ENCODE peak calls at places on chromosomes 13 and 19, in six cellular contexts. One of them, this sample, is unnamed.

GRCh38 chr13:38641164-38641948 is 45.5 kb upstream of the FREM2 start:
- DNase-seq in mesendoderm: no peak
- DNase-seq in endodermal cell: no peak
- DNase-seq in IMR-90: no peak
- DNase-seq in colonic mucosa: no peak
- DNase-seq in adipocyte: peak
- DNase-seq in this sample: no peak

GRCh38 chr19:39943586-39943985 is 9.2 kb upstream of the FCGBP start:
- DNase-seq in colonic mucosa: no peak
- DNase-seq in IMR-90: no peak
- DNase-seq in endodermal cell: no peak
- DNase-seq in adipocyte: no peak
- DNase-seq in mesendoderm: no peak
- DNase-seq in this sample: no peak

GRCh38 chr19:53824134-53824611 is at the start of gene NLRP12:
- DNase-seq in IMR-90: no peak
- DNase-seq in endodermal cell: no peak
- DNase-seq in colonic mucosa: no peak
- DNase-seq in adipocyte: no peak
- DNase-seq in mesendoderm: peak
- DNase-seq in this sample: no peak

GRCh38 chr13:93108111-93108581 is 118.5 kb upstream of the GPC6 start:
- DNase-seq in endodermal cell: no peak
- DNase-seq in adipocyte: no peak
- DNase-seq in IMR-90: no peak
- DNase-seq in mesendoderm: no peak
- DNase-seq in colonic mucosa: no peak
- DNase-seq in this sample: no peak

GRCh38 chr19:35224681-35225604 is 3.6 kb downstream of the FAM187B start:
- DNase-seq in adipocyte: no peak
- DNase-seq in colonic mucosa: peak
- DNase-seq in endodermal cell: peak
- DNase-seq in IMR-90: no peak
- DNase-seq in mesendoderm: no peak
- DNase-seq in this sample: no peak

GRCh38 chr13:102591988-102592781 is 4.6 kb upstream of the TPP2 start:
- DNase-seq in adipocyte: peak
- DNase-seq in mesendoderm: peak
- DNase-seq in endodermal cell: peak
- DNase-seq in IMR-90: peak
- DNase-seq in colonic mucosa: peak
- DNase-seq in this sample: peak

GRCh38 chr19:30630289-30631034 is 258.3 kb downstream of the ZNF536 start:
- DNase-seq in adipocyte: no peak
- DNase-seq in endodermal cell: no peak
- DNase-seq in colonic mucosa: no peak
- DNase-seq in mesendoderm: no peak
- DNase-seq in IMR-90: no peak
- DNase-seq in this sample: no peak

GRCh38 chr13:87669379-87669978 is 1.7 kb upstream of the SLITRK5 start:
- DNase-seq in adipocyte: peak
- DNase-seq in endodermal cell: peak
- DNase-seq in mesendoderm: peak
- DNase-seq in colonic mucosa: no peak
- DNase-seq in IMR-90: peak
- DNase-seq in this sample: no peak

GRCh38 chr19:6374711-6375410 is 872 bp downstream of the PSPN start:
- DNase-seq in adipocyte: no peak
- DNase-seq in endodermal cell: no peak
- DNase-seq in colonic mucosa: no peak
- DNase-seq in IMR-90: no peak
- DNase-seq in mesendoderm: no peak
- DNase-seq in this sample: no peak

GRCh38 chr13:87153371-87153770 is 517.8 kb upstream of the SLITRK5 start:
- DNase-seq in mesendoderm: no peak
- DNase-seq in colonic mucosa: no peak
- DNase-seq in adipocyte: no peak
- DNase-seq in IMR-90: no peak
- DNase-seq in endodermal cell: no peak
- DNase-seq in this sample: no peak

GRCh38 chr19:49214701-49215100 is 57.1 kb downstream of the TRPM4 start:
- DNase-seq in endodermal cell: no peak
- DNase-seq in adipocyte: no peak
- DNase-seq in mesendoderm: no peak
- DNase-seq in IMR-90: no peak
- DNase-seq in colonic mucosa: no peak
- DNase-seq in this sample: no peak

GRCh38 chr13:30748717-30749116 is 13.4 kb downstream of the ALOX5AP start:
- DNase-seq in IMR-90: no peak
- DNase-seq in adipocyte: no peak
- DNase-seq in endodermal cell: no peak
- DNase-seq in mesendoderm: no peak
- DNase-seq in colonic mucosa: no peak
- DNase-seq in this sample: no peak

GRCh38 chr13:46698015-46698414 is 98.9 kb downstream of the ESD start:
- DNase-seq in mesendoderm: no peak
- DNase-seq in endodermal cell: no peak
- DNase-seq in adipocyte: no peak
- DNase-seq in IMR-90: no peak
- DNase-seq in colonic mucosa: peak
- DNase-seq in this sample: no peak

GRCh38 chr19:49335784-49336481 is 727 bp downstream of the CD37 start:
- DNase-seq in colonic mucosa: no peak
- DNase-seq in adipocyte: no peak
- DNase-seq in IMR-90: no peak
- DNase-seq in mesendoderm: no peak
- DNase-seq in endodermal cell: peak
- DNase-seq in this sample: no peak

GRCh38 chr13:100983111-100983510 is 308.5 kb upstream of the TMTC4 start:
- DNase-seq in colonic mucosa: no peak
- DNase-seq in IMR-90: no peak
- DNase-seq in endodermal cell: no peak
- DNase-seq in mesendoderm: no peak
- DNase-seq in adipocyte: no peak
- DNase-seq in this sample: no peak

GRCh38 chr19:30443531-30444252 is 71.5 kb downstream of the ZNF536 start:
- DNase-seq in IMR-90: no peak
- DNase-seq in endodermal cell: no peak
- DNase-seq in mesendoderm: no peak
- DNase-seq in adipocyte: no peak
- DNase-seq in colonic mucosa: no peak
- DNase-seq in this sample: no peak

GRCh38 chr13:43915451-43915850 is 35.7 kb downstream of the LACC1 start:
- DNase-seq in colonic mucosa: no peak
- DNase-seq in endodermal cell: no peak
- DNase-seq in adipocyte: peak
- DNase-seq in IMR-90: peak
- DNase-seq in mesendoderm: no peak
- DNase-seq in this sample: no peak

GRCh38 chr13:61880576-61881283 is 465.1 kb upstream of the PCDH20 start:
- DNase-seq in endodermal cell: peak
- DNase-seq in colonic mucosa: no peak
- DNase-seq in adipocyte: peak
- DNase-seq in mesendoderm: peak
- DNase-seq in IMR-90: peak
- DNase-seq in this sample: peak

GRCh38 chr19:10421240-10421948 is 1.1 kb downstream of the PDE4A start:
- DNase-seq in adipocyte: no peak
- DNase-seq in colonic mucosa: no peak
- DNase-seq in IMR-90: no peak
- DNase-seq in mesendoderm: no peak
- DNase-seq in endodermal cell: no peak
- DNase-seq in this sample: no peak

GRCh38 chr13:109872864-109873263 is 86.5 kb upstream of the IRS2 start:
- DNase-seq in IMR-90: no peak
- DNase-seq in adipocyte: no peak
- DNase-seq in colonic mucosa: no peak
- DNase-seq in mesendoderm: no peak
- DNase-seq in endodermal cell: peak
- DNase-seq in this sample: no peak

GRCh38 chr13:98401936-98402335 is 175.0 kb downstream of the STK24 start:
- DNase-seq in endodermal cell: no peak
- DNase-seq in mesendoderm: no peak
- DNase-seq in colonic mucosa: no peak
- DNase-seq in IMR-90: no peak
- DNase-seq in adipocyte: no peak
- DNase-seq in this sample: no peak

GRCh38 chr19:39307233-39307821 is 11.1 kb downstream of the IFNL1 start:
- DNase-seq in adipocyte: peak
- DNase-seq in colonic mucosa: peak
- DNase-seq in IMR-90: no peak
- DNase-seq in mesendoderm: peak
- DNase-seq in endodermal cell: peak
- DNase-seq in this sample: peak

GRCh38 chr13:94586371-94586770 is 9.6 kb downstream of the TGDS start:
- DNase-seq in endodermal cell: no peak
- DNase-seq in colonic mucosa: no peak
- DNase-seq in adipocyte: no peak
- DNase-seq in mesendoderm: no peak
- DNase-seq in IMR-90: no peak
- DNase-seq in this sample: no peak

DNA sequence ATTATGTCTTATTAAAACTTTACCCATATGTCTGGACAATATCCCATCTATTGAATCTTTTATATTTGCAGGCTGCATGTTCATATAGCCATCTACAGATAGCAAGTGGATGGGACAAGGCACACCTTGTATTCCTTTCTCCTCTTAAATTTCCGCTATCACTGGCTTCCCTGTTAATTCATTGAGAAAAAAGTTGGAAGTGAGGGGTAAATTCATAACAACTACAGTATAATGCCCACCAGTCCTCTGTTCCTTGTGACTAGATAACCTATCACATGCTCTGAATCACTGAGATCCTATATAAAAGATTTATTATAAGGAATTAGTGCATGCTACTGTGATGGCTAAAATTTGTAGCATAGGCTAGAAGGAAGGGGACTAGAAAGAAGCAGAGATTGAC is 1005.8 kb upstream of the ATXN8OS start:
- DNase-seq in IMR-90: no peak
- DNase-seq in colonic mucosa: no peak
- DNase-seq in mesendoderm: no peak
- DNase-seq in endodermal cell: no peak
- DNase-seq in adipocyte: no peak
- DNase-seq in this sample: no peak
- H3K9ac ChIP-seq in IMR-90: no peak
- H3K9ac ChIP-seq in colonic mucosa: no peak
- H3K9ac ChIP-seq in mesendoderm: no peak
- H3K9ac ChIP-seq in endodermal cell: no peak
- H3K9ac ChIP-seq in adipocyte: no peak
- H3K9ac ChIP-seq in this sample: no peak

GRCh38 chr19:2740314-2740656 is 468 bp upstream of the SLC39A3 start:
- DNase-seq in IMR-90: no peak
- DNase-seq in colonic mucosa: no peak
- DNase-seq in adipocyte: no peak
- DNase-seq in mesendoderm: no peak
- DNase-seq in endodermal cell: no peak
- DNase-seq in this sample: no peak
- H3K9ac ChIP-seq in IMR-90: no peak
- H3K9ac ChIP-seq in colonic mucosa: no peak
- H3K9ac ChIP-seq in adipocyte: no peak
- H3K9ac ChIP-seq in mesendoderm: no peak
- H3K9ac ChIP-seq in endodermal cell: no peak
- H3K9ac ChIP-seq in this sample: no peak

GRCh38 chr13:27403727-27404385 is 20.6 kb upstream of the GTF3A start:
- DNase-seq in adipocyte: no peak
- DNase-seq in mesendoderm: no peak
- DNase-seq in colonic mucosa: peak
- DNase-seq in endodermal cell: no peak
- DNase-seq in IMR-90: no peak
- DNase-seq in this sample: no peak

GRCh38 chr13:27401210-27401609 is 23.2 kb upstream of the GTF3A start:
- DNase-seq in IMR-90: no peak
- DNase-seq in endodermal cell: no peak
- DNase-seq in adipocyte: no peak
- DNase-seq in colonic mucosa: peak
- DNase-seq in mesendoderm: no peak
- DNase-seq in this sample: no peak

GRCh38 chr13:27405521-27406134 is 18.8 kb upstream of the GTF3A start:
- DNase-seq in mesendoderm: no peak
- DNase-seq in IMR-90: no peak
- DNase-seq in endodermal cell: no peak
- DNase-seq in adipocyte: no peak
- DNase-seq in colonic mucosa: no peak
- DNase-seq in this sample: no peak

GRCh38 chr13:27404680-27405079 is 19.7 kb upstream of the GTF3A start:
- DNase-seq in adipocyte: no peak
- DNase-seq in colonic mucosa: peak
- DNase-seq in endodermal cell: no peak
- DNase-seq in mesendoderm: no peak
- DNase-seq in IMR-90: no peak
- DNase-seq in this sample: no peak

DNA sequence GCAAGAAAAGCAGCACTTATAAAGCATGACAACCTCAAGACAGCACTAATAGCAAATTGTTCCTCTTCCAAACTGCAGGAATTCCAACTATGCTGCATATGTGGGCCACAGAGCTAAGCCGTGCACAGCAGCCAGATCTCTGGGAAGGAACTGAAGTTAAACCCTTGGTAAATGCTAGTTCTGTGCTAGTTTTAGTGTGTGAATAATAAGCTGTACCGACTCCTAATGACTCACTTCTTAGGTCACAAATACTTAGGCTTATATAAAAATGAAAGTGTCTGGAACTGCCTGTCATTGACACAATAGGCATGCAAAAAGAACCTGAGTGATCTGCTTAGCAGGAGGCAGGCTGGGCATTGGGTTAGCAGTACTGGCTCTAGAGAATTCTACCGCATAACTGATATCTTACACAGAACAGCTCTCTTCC is 21.2 kb upstream of the GTF3A start:
- DNase-seq in adipocyte: peak
- DNase-seq in colonic mucosa: no peak
- DNase-seq in mesendoderm: peak
- DNase-seq in endodermal cell: no peak
- DNase-seq in IMR-90: peak
- DNase-seq in this sample: no peak
- H3K9ac ChIP-seq in adipocyte: peak
- H3K9ac ChIP-seq in colonic mucosa: peak
- H3K9ac ChIP-seq in mesendoderm: no peak
- H3K9ac ChIP-seq in endodermal cell: no peak
- H3K9ac ChIP-seq in IMR-90: no peak
- H3K9ac ChIP-seq in this sample: no peak

DNA sequence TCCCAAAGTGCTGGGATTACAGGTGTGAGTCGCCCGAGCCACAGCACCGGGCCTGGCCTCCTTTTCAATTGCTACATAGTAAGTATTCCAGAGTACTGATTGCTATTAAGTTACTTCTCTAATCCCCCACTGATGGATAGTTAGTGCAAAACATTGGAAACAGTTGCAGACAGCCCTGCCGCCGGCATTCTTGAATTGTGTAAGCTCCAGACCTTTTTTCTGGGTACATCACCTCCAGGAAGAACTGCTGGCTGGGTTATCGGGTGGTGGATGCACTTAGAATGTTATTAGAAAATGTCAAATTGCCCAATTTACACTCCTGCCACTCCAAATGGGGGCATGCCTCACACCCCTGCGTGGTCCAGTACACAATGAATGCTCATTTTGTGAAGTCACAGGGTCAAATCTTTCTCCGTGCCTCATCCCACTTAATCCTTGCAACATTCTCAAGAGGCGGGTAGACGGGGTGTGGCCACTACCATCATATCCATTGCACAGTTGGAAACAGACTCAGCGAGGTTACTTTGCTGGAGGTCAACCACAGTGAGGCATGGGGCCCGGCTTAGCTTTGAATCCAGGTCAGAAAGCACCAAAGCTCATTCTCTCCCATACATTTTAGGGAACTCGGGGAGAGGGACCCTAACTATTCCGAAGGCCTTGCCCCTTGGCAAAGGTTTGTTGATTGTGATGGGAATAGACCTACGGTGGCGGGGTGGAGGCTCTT is 1.0 kb upstream of the KDM4B start:
- DNase-seq in adipocyte: peak
- DNase-seq in mesendoderm: no peak
- DNase-seq in endodermal cell: no peak
- DNase-seq in colonic mucosa: no peak
- DNase-seq in IMR-90: no peak
- DNase-seq in this sample: no peak
- H3K9ac ChIP-seq in adipocyte: peak
- H3K9ac ChIP-seq in mesendoderm: peak
- H3K9ac ChIP-seq in endodermal cell: no peak
- H3K9ac ChIP-seq in colonic mucosa: peak
- H3K9ac ChIP-seq in IMR-90: peak
- H3K9ac ChIP-seq in this sample: peak

This sample was measured in NT2/D1.